ENCODE peak calls at places on chromosome 11, in seven cellular contexts. X is uterus, S is nephron progenitor cell, E is colonic mucosa, Q is astrocyte of the cerebellum, A is cardiac fibroblast, F is psoas muscle. Y is an unnamed sample.

GRCh38 chr11:111456086-111456858 is 55.9 kb downstream of the BTG4 start:
- DNase-seq in X (no peak), S (no peak), E (no peak), Q (no peak), A (no peak), F (no peak), Y (no peak)

GRCh38 chr11:113241190-113242051 is 73.0 kb upstream of the TTC12 start:
- DNase-seq in X (no peak), S (no peak), E (no peak), Q (no peak), A (no peak), F (no peak), Y (no peak)

GRCh38 chr11:3169235-3169951 is 4.3 kb upstream of the OSBPL5 start:
- DNase-seq in X (no peak), S (no peak), E (no peak), Q (no peak), A (peak; percentile 76), F (peak; percentile 80), Y (no peak)

GRCh38 chr11:62732830-62733229 is 4.5 kb downstream of the TTC9C start:
- DNase-seq in X (no peak), S (no peak), E (no peak), Q (no peak), A (peak; percentile 57), F (no peak), Y (no peak)

GRCh38 chr11:26229270-26229669 is 102.7 kb upstream of the ANO3 start:
- DNase-seq in X (no peak), S (no peak), E (no peak), Q (peak; percentile 57), A (peak; percentile 95), F (no peak), Y (no peak)

GRCh38 chr11:117972589-117973445 is 13.4 kb upstream of the IL10RA start:
- DNase-seq in X (no peak), S (no peak), E (peak; percentile 53), Q (no peak), A (no peak), F (no peak), Y (no peak)

GRCh38 chr11:20512869-20513268 is 86.5 kb upstream of the SLC6A5 start:
- DNase-seq in X (no peak), S (no peak), E (no peak), Q (no peak), A (no peak), F (no peak), Y (no peak)

GRCh38 chr11:73521621-73522020 is 76.3 kb downstream of the FAM168A start:
- DNase-seq in X (no peak), S (peak; percentile 6), E (no peak), Q (peak; percentile 33), A (no peak), F (no peak), Y (no peak)

GRCh38 chr11:36073411-36074203 is 129.7 kb downstream of the LDLRAD3 start:
- DNase-seq in X (no peak), S (no peak), E (peak; percentile 27), Q (peak; percentile 23), A (peak; percentile 90), F (peak; percentile 90), Y (no peak)

GRCh38 chr11:61787928-61788491 is 4.4 kb downstream of the TMEM258 start:
- DNase-seq in X (peak; percentile 68), S (peak; percentile 39), E (peak; percentile 41), Q (peak; percentile 35), A (peak; percentile 81), F (peak; percentile 19), Y (no peak)

GRCh38 chr11:133619973-133620372 is 87.7 kb upstream of the OPCML start:
- DNase-seq in X (no peak), S (no peak), E (no peak), Q (no peak), A (no peak), F (no peak), Y (no peak)

GRCh38 chr11:28838741-28839140 is 730.6 kb downstream of the METTL15 start:
- DNase-seq in X (no peak), S (no peak), E (no peak), Q (no peak), A (peak; percentile 56), F (no peak), Y (no peak)

GRCh38 chr11:78595431-78596130 is 20.9 kb upstream of the NARS2 start:
- DNase-seq in X (peak; percentile 34), S (peak; percentile 32), E (no peak), Q (no peak), A (no peak), F (no peak), Y (no peak)

GRCh38 chr11:95891423-95892177 is 32.3 kb downstream of the MTMR2 start:
- DNase-seq in X (no peak), S (no peak), E (no peak), Q (peak; percentile 29), A (peak; percentile 12), F (no peak), Y (no peak)

GRCh38 chr11:36447514-36447913 is 62.6 kb downstream of the TRAF6 start:
- DNase-seq in X (no peak), S (no peak), E (no peak), Q (no peak), A (peak; percentile 42), F (no peak), Y (no peak)

GRCh38 chr11:133515075-133515474 is 17.2 kb downstream of the OPCML start:
- DNase-seq in X (no peak), S (no peak), E (no peak), Q (no peak), A (no peak), F (no peak), Y (no peak)

GRCh38 chr11:118845369-118845768 is 38.3 kb upstream of the CXCR5 start:
- DNase-seq in X (no peak), S (no peak), E (no peak), Q (no peak), A (peak; percentile 12), F (no peak), Y (no peak)

GRCh38 chr11:18650353-18650752 is 16.2 kb upstream of the SPTY2D1 start:
- DNase-seq in X (no peak), S (no peak), E (no peak), Q (no peak), A (no peak), F (no peak), Y (no peak)

DNA sequence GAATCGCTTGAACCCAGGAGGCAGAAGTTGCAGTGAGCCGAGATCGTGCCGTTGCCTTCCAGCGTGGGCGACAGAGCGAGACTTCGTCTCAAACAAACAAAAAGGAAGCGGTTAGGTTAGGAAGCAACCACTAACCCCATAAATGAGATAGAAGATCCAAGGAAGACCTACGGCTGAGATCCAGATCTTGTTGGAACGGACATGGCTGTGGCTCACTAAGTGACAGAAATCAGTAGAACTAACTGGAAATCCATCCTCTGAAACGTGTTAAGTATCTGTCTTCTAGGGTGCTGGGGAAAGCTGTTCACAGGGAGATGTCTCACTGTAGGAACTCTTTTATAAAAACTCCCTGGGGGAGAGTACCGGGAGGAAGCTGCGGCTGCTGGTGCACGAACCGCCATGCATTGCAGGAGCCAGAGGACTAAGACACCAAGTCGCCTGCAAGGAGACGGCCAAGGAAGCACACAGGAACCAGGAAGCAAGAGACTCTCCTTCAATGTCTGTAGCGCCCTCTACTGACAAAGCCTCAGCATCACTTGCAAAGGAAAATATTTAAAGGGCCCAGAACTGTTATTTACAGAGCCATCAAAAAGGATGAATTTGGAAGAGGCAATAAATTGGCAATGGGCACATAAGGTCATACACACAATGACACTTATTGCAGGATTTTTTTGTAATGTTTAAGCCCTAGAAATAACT is 16.9 kb upstream of the SPTY2D1 start:
- DNase-seq in X (no peak), S (no peak), E (peak; percentile 66), Q (peak; percentile 26), A (peak; percentile 83), F (no peak), Y (no peak)
- TF ChIP-seq CTCF in X (peak; percentile 14), S (no peak), E (peak; percentile 59), Q (peak; percentile 52), A (peak; percentile 80), F (peak; percentile 54), Y (no peak)

DNA sequence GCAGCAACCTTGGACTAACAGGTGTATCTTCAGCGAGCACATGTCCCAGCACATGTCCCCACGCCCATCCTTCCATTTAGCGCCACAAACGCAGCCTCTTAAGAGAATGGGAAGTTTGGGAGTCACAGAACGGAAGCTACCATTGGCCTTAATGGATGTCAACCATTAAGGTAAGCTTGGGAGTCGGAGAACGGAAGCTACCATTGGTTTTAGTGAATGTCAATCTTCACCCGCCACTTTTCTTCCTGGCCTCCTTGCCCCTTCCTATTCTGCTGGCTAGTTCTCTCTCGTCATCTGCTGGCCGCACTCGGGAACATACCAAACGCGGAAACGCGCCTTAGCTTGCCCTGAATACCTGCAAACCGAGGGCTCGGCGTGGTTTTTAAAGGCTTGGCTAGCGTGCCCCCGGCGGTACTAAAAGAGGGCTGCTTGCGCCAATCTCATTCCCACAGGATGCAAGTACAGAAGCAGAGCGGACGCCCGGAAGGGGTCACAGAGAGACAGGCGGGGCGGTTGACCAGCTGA is 24.3 kb downstream of the GLYATL1 start:
- DNase-seq in X (no peak), S (peak; percentile 25), E (no peak), Q (peak; percentile 50), A (peak; percentile 54), F (no peak), Y (no peak)
- TF ChIP-seq CTCF in X (no peak), S (no peak), E (no peak), Q (peak; percentile 49), A (peak; percentile 48), F (no peak), Y (no peak)

DNA sequence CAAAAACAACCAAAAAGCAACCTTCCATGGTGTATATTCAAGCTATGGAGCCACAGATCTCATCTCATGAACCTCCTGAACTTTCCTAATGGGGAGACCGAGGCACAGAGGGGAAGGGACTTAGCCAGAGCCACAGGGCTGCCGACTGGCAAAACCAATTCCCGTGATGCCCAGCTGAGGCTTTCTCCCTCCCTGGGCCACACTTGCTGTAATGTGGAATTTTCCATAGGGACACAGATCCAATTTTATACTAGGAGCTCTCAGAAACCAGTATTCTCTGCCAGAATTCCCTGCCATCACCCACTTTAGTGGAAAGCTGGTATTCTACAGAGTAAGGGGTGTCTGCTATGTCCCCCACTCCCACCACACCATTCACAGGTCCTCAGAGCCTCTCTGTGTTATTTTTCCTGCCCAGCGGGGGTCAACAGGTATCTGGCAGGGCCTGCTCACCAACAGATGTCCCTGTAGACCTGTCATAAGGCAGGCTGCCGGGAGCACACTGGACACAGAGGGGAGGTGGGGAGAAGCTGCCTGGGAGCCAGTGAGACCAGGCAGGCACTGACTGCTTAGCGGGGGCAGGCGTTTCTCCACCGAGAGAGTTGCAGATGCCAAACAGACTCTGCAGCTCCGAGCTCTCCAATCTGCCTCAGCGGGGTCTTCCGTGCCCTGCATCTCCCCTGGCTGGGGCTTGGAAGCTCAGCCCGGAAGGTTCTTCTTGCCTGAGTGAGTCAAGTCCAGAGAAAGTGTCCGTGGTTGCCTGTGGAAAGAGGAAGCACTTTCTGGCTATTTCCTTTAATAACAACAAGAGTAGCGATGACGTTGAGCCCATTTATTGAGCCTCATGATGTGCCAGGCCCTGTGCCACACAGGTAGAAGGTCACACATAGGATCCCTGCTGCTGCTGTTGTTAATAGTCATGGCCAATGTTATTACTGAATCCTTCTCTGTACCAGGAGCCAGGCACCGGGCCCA is 26.3 kb downstream of the RPS6KA4 start:
- DNase-seq in X (no peak), S (no peak), E (no peak), Q (no peak), A (no peak), F (no peak), Y (no peak)
- TF ChIP-seq CTCF in X (no peak), S (no peak), E (no peak), Q (no peak), A (no peak), F (no peak), Y (no peak)

DNA sequence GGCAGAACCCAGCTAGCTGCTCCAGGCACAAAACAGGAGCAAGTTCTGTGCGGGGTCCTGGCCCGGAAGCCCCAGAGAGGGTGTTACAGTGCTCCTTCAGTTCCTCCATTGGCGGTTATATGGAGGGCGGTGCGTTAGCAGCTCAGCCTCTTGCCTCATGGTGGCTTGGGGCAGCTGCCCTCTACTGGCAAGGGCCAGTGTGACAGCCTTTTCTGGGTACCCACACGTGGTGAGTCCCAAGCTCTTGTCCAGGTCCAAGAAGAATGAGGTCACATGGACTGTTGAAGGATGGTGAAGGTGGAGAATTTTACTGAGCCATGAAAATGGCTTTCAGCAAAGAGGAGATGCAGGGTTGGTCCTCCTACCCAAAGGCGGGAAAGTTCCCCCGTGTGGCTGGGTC is 100.5 kb downstream of the WT1 start:
- DNase-seq in X (no peak), S (no peak), E (peak; percentile 36), Q (no peak), A (no peak), F (no peak), Y (no peak)
- TF ChIP-seq CTCF in X (no peak), S (peak; percentile 34), E (peak; percentile 16), Q (no peak), A (peak; percentile 31), F (no peak), Y (no peak)

Y was measured in omental fat pad.